ENCODE peak calls at places on chromosome 7, in nine cellular contexts. One of them, this sample, is unnamed.

GRCh38 chr7:22658031-22658430 is 69.0 kb upstream of the IL6 start:
- DNase-seq in esophagus squamous epithelium: no peak
- DNase-seq in prostate gland: no peak
- DNase-seq in hepatocyte: no peak
- DNase-seq in dorsolateral prefrontal cortex: no peak
- DNase-seq in astrocyte of the spinal cord: no peak
- DNase-seq in bronchial epithelial cell: no peak
- DNase-seq in astrocyte: no peak
- DNase-seq in pancreas: no peak
- DNase-seq in this sample: no peak

GRCh38 chr7:112962815-112963214 is 123.8 kb downstream of the GPR85 start:
- DNase-seq in hepatocyte: no peak
- DNase-seq in bronchial epithelial cell: no peak
- DNase-seq in esophagus squamous epithelium: no peak
- DNase-seq in astrocyte: no peak
- DNase-seq in pancreas: no peak
- DNase-seq in prostate gland: no peak
- DNase-seq in dorsolateral prefrontal cortex: no peak
- DNase-seq in astrocyte of the spinal cord: no peak
- DNase-seq in this sample: no peak

GRCh38 chr7:96901822-96902412 is 103.4 kb upstream of the DLX6 start:
- DNase-seq in hepatocyte: no peak
- DNase-seq in prostate gland: no peak
- DNase-seq in pancreas: no peak
- DNase-seq in astrocyte of the spinal cord: no peak
- DNase-seq in esophagus squamous epithelium: no peak
- DNase-seq in bronchial epithelial cell: peak
- DNase-seq in dorsolateral prefrontal cortex: no peak
- DNase-seq in astrocyte: no peak
- DNase-seq in this sample: no peak

GRCh38 chr7:117149692-117150091 is 173.2 kb downstream of the WNT2 start:
- DNase-seq in esophagus squamous epithelium: no peak
- DNase-seq in prostate gland: no peak
- DNase-seq in astrocyte: no peak
- DNase-seq in hepatocyte: no peak
- DNase-seq in astrocyte of the spinal cord: no peak
- DNase-seq in bronchial epithelial cell: no peak
- DNase-seq in dorsolateral prefrontal cortex: no peak
- DNase-seq in pancreas: no peak
- DNase-seq in this sample: no peak

GRCh38 chr7:38070718-38071117 is 107.3 kb upstream of the STARD3NL start:
- DNase-seq in bronchial epithelial cell: peak
- DNase-seq in astrocyte: peak
- DNase-seq in pancreas: no peak
- DNase-seq in hepatocyte: peak
- DNase-seq in esophagus squamous epithelium: no peak
- DNase-seq in astrocyte of the spinal cord: peak
- DNase-seq in prostate gland: no peak
- DNase-seq in dorsolateral prefrontal cortex: no peak
- DNase-seq in this sample: no peak

GRCh38 chr7:102860351-102860811 is 52.4 kb upstream of the LRRC17 start:
- DNase-seq in pancreas: no peak
- DNase-seq in esophagus squamous epithelium: no peak
- DNase-seq in bronchial epithelial cell: peak
- DNase-seq in prostate gland: no peak
- DNase-seq in astrocyte: peak
- DNase-seq in hepatocyte: peak
- DNase-seq in dorsolateral prefrontal cortex: no peak
- DNase-seq in astrocyte of the spinal cord: peak
- DNase-seq in this sample: no peak

GRCh38 chr7:31981874-31982390 is 88.3 kb downstream of the PDE1C start:
- DNase-seq in pancreas: no peak
- DNase-seq in astrocyte of the spinal cord: no peak
- DNase-seq in esophagus squamous epithelium: no peak
- DNase-seq in bronchial epithelial cell: no peak
- DNase-seq in hepatocyte: no peak
- DNase-seq in dorsolateral prefrontal cortex: no peak
- DNase-seq in prostate gland: no peak
- DNase-seq in astrocyte: no peak
- DNase-seq in this sample: no peak

GRCh38 chr7:41463770-41464470 is 239.0 kb downstream of the INHBA start:
- DNase-seq in hepatocyte: no peak
- DNase-seq in esophagus squamous epithelium: no peak
- DNase-seq in astrocyte: no peak
- DNase-seq in astrocyte of the spinal cord: no peak
- DNase-seq in bronchial epithelial cell: no peak
- DNase-seq in pancreas: no peak
- DNase-seq in prostate gland: no peak
- DNase-seq in dorsolateral prefrontal cortex: no peak
- DNase-seq in this sample: no peak

GRCh38 chr7:72335561-72336381 is 76.4 kb downstream of the CALN1 start:
- DNase-seq in prostate gland: no peak
- DNase-seq in dorsolateral prefrontal cortex: peak
- DNase-seq in bronchial epithelial cell: no peak
- DNase-seq in astrocyte: no peak
- DNase-seq in esophagus squamous epithelium: no peak
- DNase-seq in hepatocyte: no peak
- DNase-seq in pancreas: no peak
- DNase-seq in astrocyte of the spinal cord: no peak
- DNase-seq in this sample: no peak

GRCh38 chr7:67803789-67804188 is 807.2 kb downstream of the TYW1 start:
- DNase-seq in dorsolateral prefrontal cortex: no peak
- DNase-seq in prostate gland: no peak
- DNase-seq in bronchial epithelial cell: no peak
- DNase-seq in esophagus squamous epithelium: no peak
- DNase-seq in astrocyte: no peak
- DNase-seq in hepatocyte: no peak
- DNase-seq in pancreas: no peak
- DNase-seq in astrocyte of the spinal cord: no peak
- DNase-seq in this sample: no peak

GRCh38 chr7:130273863-130274262 is 7.2 kb downstream of the CPA2 start:
- DNase-seq in pancreas: no peak
- DNase-seq in prostate gland: no peak
- DNase-seq in esophagus squamous epithelium: no peak
- DNase-seq in hepatocyte: peak
- DNase-seq in dorsolateral prefrontal cortex: no peak
- DNase-seq in astrocyte: peak
- DNase-seq in bronchial epithelial cell: no peak
- DNase-seq in astrocyte of the spinal cord: peak
- DNase-seq in this sample: no peak

GRCh38 chr7:46972205-46972604 is 609.7 kb downstream of the TNS3 start:
- DNase-seq in astrocyte: peak
- DNase-seq in dorsolateral prefrontal cortex: no peak
- DNase-seq in astrocyte of the spinal cord: peak
- DNase-seq in esophagus squamous epithelium: no peak
- DNase-seq in pancreas: no peak
- DNase-seq in prostate gland: no peak
- DNase-seq in hepatocyte: no peak
- DNase-seq in bronchial epithelial cell: peak
- DNase-seq in this sample: no peak

GRCh38 chr7:149494738-149495368 is 2.8 kb downstream of the ZNF746 start:
- DNase-seq in dorsolateral prefrontal cortex: no peak
- DNase-seq in hepatocyte: no peak
- DNase-seq in astrocyte: no peak
- DNase-seq in bronchial epithelial cell: no peak
- DNase-seq in pancreas: no peak
- DNase-seq in esophagus squamous epithelium: no peak
- DNase-seq in astrocyte of the spinal cord: no peak
- DNase-seq in prostate gland: no peak
- DNase-seq in this sample: peak

GRCh38 chr7:108234281-108234680 is 104.1 kb upstream of the LAMB4 start:
- DNase-seq in pancreas: no peak
- DNase-seq in astrocyte: no peak
- DNase-seq in astrocyte of the spinal cord: no peak
- DNase-seq in hepatocyte: no peak
- DNase-seq in esophagus squamous epithelium: no peak
- DNase-seq in prostate gland: no peak
- DNase-seq in bronchial epithelial cell: peak
- DNase-seq in dorsolateral prefrontal cortex: no peak
- DNase-seq in this sample: no peak

GRCh38 chr7:11437987-11438386 is 394.0 kb downstream of the THSD7A start:
- DNase-seq in hepatocyte: no peak
- DNase-seq in astrocyte: peak
- DNase-seq in dorsolateral prefrontal cortex: no peak
- DNase-seq in bronchial epithelial cell: peak
- DNase-seq in astrocyte of the spinal cord: peak
- DNase-seq in pancreas: no peak
- DNase-seq in prostate gland: no peak
- DNase-seq in esophagus squamous epithelium: no peak
- DNase-seq in this sample: no peak

GRCh38 chr7:115340828-115341227 is 418.9 kb downstream of the MDFIC start:
- DNase-seq in astrocyte: peak
- DNase-seq in esophagus squamous epithelium: no peak
- DNase-seq in dorsolateral prefrontal cortex: no peak
- DNase-seq in pancreas: no peak
- DNase-seq in astrocyte of the spinal cord: peak
- DNase-seq in bronchial epithelial cell: peak
- DNase-seq in prostate gland: no peak
- DNase-seq in hepatocyte: no peak
- DNase-seq in this sample: no peak

GRCh38 chr7:47619806-47620205 is 37.9 kb upstream of the TNS3 start:
- DNase-seq in prostate gland: no peak
- DNase-seq in bronchial epithelial cell: no peak
- DNase-seq in hepatocyte: no peak
- DNase-seq in astrocyte: no peak
- DNase-seq in pancreas: no peak
- DNase-seq in dorsolateral prefrontal cortex: no peak
- DNase-seq in astrocyte of the spinal cord: no peak
- DNase-seq in esophagus squamous epithelium: no peak
- DNase-seq in this sample: no peak

GRCh38 chr7:146115665-146116451 is 743 bp upstream of the CNTNAP2 start:
- DNase-seq in bronchial epithelial cell: peak
- DNase-seq in hepatocyte: peak
- DNase-seq in pancreas: peak
- DNase-seq in esophagus squamous epithelium: no peak
- DNase-seq in astrocyte of the spinal cord: peak
- DNase-seq in dorsolateral prefrontal cortex: peak
- DNase-seq in prostate gland: peak
- DNase-seq in astrocyte: peak
- DNase-seq in this sample: peak

GRCh38 chr7:158863611-158864506 is 7.5 kb downstream of the DYNC2I1 start:
- DNase-seq in pancreas: peak
- DNase-seq in dorsolateral prefrontal cortex: peak
- DNase-seq in hepatocyte: peak
- DNase-seq in astrocyte: peak
- DNase-seq in prostate gland: peak
- DNase-seq in bronchial epithelial cell: peak
- DNase-seq in esophagus squamous epithelium: no peak
- DNase-seq in astrocyte of the spinal cord: peak
- DNase-seq in this sample: peak

GRCh38 chr7:125670926-125671572 is 741.4 kb upstream of the POT1 start:
- DNase-seq in dorsolateral prefrontal cortex: no peak
- DNase-seq in hepatocyte: peak
- DNase-seq in pancreas: no peak
- DNase-seq in esophagus squamous epithelium: no peak
- DNase-seq in astrocyte: peak
- DNase-seq in prostate gland: no peak
- DNase-seq in astrocyte of the spinal cord: peak
- DNase-seq in bronchial epithelial cell: peak
- DNase-seq in this sample: no peak

GRCh38 chr7:21261627-21262564 is 166.0 kb upstream of the SP4 start:
- DNase-seq in hepatocyte: peak
- DNase-seq in prostate gland: no peak
- DNase-seq in pancreas: no peak
- DNase-seq in astrocyte: peak
- DNase-seq in dorsolateral prefrontal cortex: no peak
- DNase-seq in bronchial epithelial cell: peak
- DNase-seq in esophagus squamous epithelium: no peak
- DNase-seq in astrocyte of the spinal cord: peak
- DNase-seq in this sample: peak

GRCh38 chr7:159127691-159128642 is 16.7 kb downstream of the VIPR2 start:
- DNase-seq in hepatocyte: no peak
- DNase-seq in prostate gland: no peak
- DNase-seq in bronchial epithelial cell: no peak
- DNase-seq in astrocyte of the spinal cord: no peak
- DNase-seq in dorsolateral prefrontal cortex: peak
- DNase-seq in astrocyte: no peak
- DNase-seq in pancreas: no peak
- DNase-seq in esophagus squamous epithelium: no peak
- DNase-seq in this sample: no peak

GRCh38 chr7:87339373-87339897 is 6.0 kb upstream of the CROT start:
- DNase-seq in dorsolateral prefrontal cortex: no peak
- DNase-seq in astrocyte of the spinal cord: no peak
- DNase-seq in prostate gland: no peak
- DNase-seq in pancreas: no peak
- DNase-seq in hepatocyte: no peak
- DNase-seq in esophagus squamous epithelium: no peak
- DNase-seq in astrocyte: no peak
- DNase-seq in bronchial epithelial cell: no peak
- DNase-seq in this sample: no peak

GRCh38 chr7:101717986-101718746 is 89.1 kb upstream of the MYL10 start:
- DNase-seq in prostate gland: no peak
- DNase-seq in esophagus squamous epithelium: no peak
- DNase-seq in hepatocyte: peak
- DNase-seq in astrocyte: peak
- DNase-seq in astrocyte of the spinal cord: peak
- DNase-seq in bronchial epithelial cell: no peak
- DNase-seq in pancreas: no peak
- DNase-seq in dorsolateral prefrontal cortex: no peak
- DNase-seq in this sample: no peak
- TF ChIP-seq CTCF in prostate gland: no peak
- TF ChIP-seq CTCF in esophagus squamous epithelium: no peak
- TF ChIP-seq CTCF in hepatocyte: no peak
- TF ChIP-seq CTCF in astrocyte: no peak
- TF ChIP-seq CTCF in astrocyte of the spinal cord: no peak
- TF ChIP-seq CTCF in bronchial epithelial cell: no peak
- TF ChIP-seq CTCF in pancreas: no peak
- TF ChIP-seq CTCF in dorsolateral prefrontal cortex: no peak
- TF ChIP-seq CTCF in this sample: no peak

GRCh38 chr7:27104244-27105149 is 2.0 kb upstream of the HOXA2 start:
- DNase-seq in hepatocyte: no peak
- DNase-seq in pancreas: no peak
- DNase-seq in astrocyte: peak
- DNase-seq in esophagus squamous epithelium: no peak
- DNase-seq in prostate gland: no peak
- DNase-seq in dorsolateral prefrontal cortex: no peak
- DNase-seq in bronchial epithelial cell: no peak
- DNase-seq in astrocyte of the spinal cord: peak
- DNase-seq in this sample: no peak
- H3K4me3 ChIP-seq in hepatocyte: no peak
- H3K4me3 ChIP-seq in pancreas: no peak
- H3K4me3 ChIP-seq in astrocyte: no peak
- H3K4me3 ChIP-seq in esophagus squamous epithelium: peak
- H3K4me3 ChIP-seq in prostate gland: no peak
- H3K4me3 ChIP-seq in dorsolateral prefrontal cortex: no peak
- H3K4me3 ChIP-seq in bronchial epithelial cell: no peak
- H3K4me3 ChIP-seq in astrocyte of the spinal cord: peak
- H3K4me3 ChIP-seq in this sample: no peak

GRCh38 chr7:126685596-126685995 is 567.1 kb downstream of the GRM8 start:
- DNase-seq in hepatocyte: no peak
- DNase-seq in pancreas: no peak
- DNase-seq in bronchial epithelial cell: no peak
- DNase-seq in esophagus squamous epithelium: no peak
- DNase-seq in prostate gland: no peak
- DNase-seq in astrocyte of the spinal cord: no peak
- DNase-seq in dorsolateral prefrontal cortex: no peak
- DNase-seq in astrocyte: no peak
- DNase-seq in this sample: no peak
- TF ChIP-seq CTCF in hepatocyte: no peak
- TF ChIP-seq CTCF in pancreas: no peak
- TF ChIP-seq CTCF in bronchial epithelial cell: no peak
- TF ChIP-seq CTCF in esophagus squamous epithelium: no peak
- TF ChIP-seq CTCF in prostate gland: no peak
- TF ChIP-seq CTCF in astrocyte of the spinal cord: no peak
- TF ChIP-seq CTCF in dorsolateral prefrontal cortex: no peak
- TF ChIP-seq CTCF in astrocyte: no peak
- TF ChIP-seq CTCF in this sample: no peak

GRCh38 chr7:93921190-93921585 is 347 bp upstream of the GNG11 start:
- DNase-seq in bronchial epithelial cell: no peak
- DNase-seq in astrocyte: no peak
- DNase-seq in prostate gland: no peak
- DNase-seq in esophagus squamous epithelium: no peak
- DNase-seq in dorsolateral prefrontal cortex: no peak
- DNase-seq in astrocyte of the spinal cord: no peak
- DNase-seq in pancreas: no peak
- DNase-seq in hepatocyte: no peak
- DNase-seq in this sample: no peak
- H3K4me3 ChIP-seq in bronchial epithelial cell: no peak
- H3K4me3 ChIP-seq in astrocyte: peak
- H3K4me3 ChIP-seq in prostate gland: peak
- H3K4me3 ChIP-seq in esophagus squamous epithelium: peak
- H3K4me3 ChIP-seq in dorsolateral prefrontal cortex: peak
- H3K4me3 ChIP-seq in astrocyte of the spinal cord: peak
- H3K4me3 ChIP-seq in pancreas: peak
- H3K4me3 ChIP-seq in hepatocyte: peak
- H3K4me3 ChIP-seq in this sample: no peak

This sample was measured in thyroid gland.